ENCODE peak calls at places on chromosomes 5 and 9, in five cellular contexts. One of them, this sample, is unnamed.

GRCh38 chr5:69030663-69031062 is 63.2 kb upstream of the SLC30A5 start:
- DNase-seq in PC-9: no peak
- DNase-seq in HFFc6: no peak
- DNase-seq in foreskin fibroblast: no peak
- DNase-seq in fibroblast of lung: no peak
- DNase-seq in this sample: no peak

GRCh38 chr5:55903121-55903701 is 52.1 kb downstream of the IL31RA start:
- DNase-seq in fibroblast of lung: peak; percentile 70
- DNase-seq in HFFc6: no peak
- DNase-seq in PC-9: no peak
- DNase-seq in foreskin fibroblast: no peak
- DNase-seq in this sample: no peak

GRCh38 chr5:98258939-98259338 is 514.5 kb upstream of the RGMB start:
- DNase-seq in HFFc6: no peak
- DNase-seq in foreskin fibroblast: no peak
- DNase-seq in PC-9: no peak
- DNase-seq in fibroblast of lung: no peak
- DNase-seq in this sample: no peak

GRCh38 chr5:120093178-120093577 is 370.9 kb upstream of the PRR16 start:
- DNase-seq in fibroblast of lung: no peak
- DNase-seq in foreskin fibroblast: no peak
- DNase-seq in HFFc6: no peak
- DNase-seq in PC-9: no peak
- DNase-seq in this sample: no peak

GRCh38 chr5:9557696-9558095 is 11.8 kb upstream of the SEMA5A start:
- DNase-seq in fibroblast of lung: peak; percentile 82
- DNase-seq in foreskin fibroblast: peak; percentile 24
- DNase-seq in PC-9: no peak
- DNase-seq in HFFc6: peak; percentile 48
- DNase-seq in this sample: no peak

GRCh38 chr5:68224561-68225187 is 9.1 kb downstream of the PIK3R1 start:
- DNase-seq in PC-9: no peak
- DNase-seq in fibroblast of lung: peak; percentile 78
- DNase-seq in foreskin fibroblast: peak; percentile 37
- DNase-seq in HFFc6: peak; percentile 46
- DNase-seq in this sample: no peak

GRCh38 chr9:85268024-85268610 is 473.6 kb downstream of the AGTPBP1 start:
- DNase-seq in fibroblast of lung: no peak
- DNase-seq in foreskin fibroblast: no peak
- DNase-seq in PC-9: no peak
- DNase-seq in HFFc6: no peak
- DNase-seq in this sample: no peak

GRCh38 chr5:14741131-14741530 is 76.6 kb downstream of the OTULIN start:
- DNase-seq in PC-9: no peak
- DNase-seq in HFFc6: no peak
- DNase-seq in foreskin fibroblast: peak; percentile 80
- DNase-seq in fibroblast of lung: no peak
- DNase-seq in this sample: no peak

GRCh38 chr5:4199461-4199860 is 603.8 kb downstream of the IRX1 start:
- DNase-seq in HFFc6: no peak
- DNase-seq in PC-9: no peak
- DNase-seq in foreskin fibroblast: no peak
- DNase-seq in fibroblast of lung: no peak
- DNase-seq in this sample: no peak

GRCh38 chr9:89497978-89498844 is at the start of gene SEMA4D:
- DNase-seq in HFFc6: no peak
- DNase-seq in foreskin fibroblast: peak; percentile 2
- DNase-seq in PC-9: peak; percentile 71
- DNase-seq in fibroblast of lung: peak; percentile 36
- DNase-seq in this sample: peak; percentile 59

GRCh38 chr5:73284196-73284795 is 111.3 kb downstream of the TMEM174 start:
- DNase-seq in foreskin fibroblast: no peak
- DNase-seq in fibroblast of lung: no peak
- DNase-seq in PC-9: no peak
- DNase-seq in HFFc6: no peak
- DNase-seq in this sample: no peak

GRCh38 chr5:119313876-119314605 is 41.8 kb upstream of the TNFAIP8 start:
- DNase-seq in foreskin fibroblast: no peak
- DNase-seq in PC-9: no peak
- DNase-seq in fibroblast of lung: no peak
- DNase-seq in HFFc6: no peak
- DNase-seq in this sample: no peak

GRCh38 chr5:119400248-119400647 is 44.4 kb downstream of the TNFAIP8 start:
- DNase-seq in foreskin fibroblast: no peak
- DNase-seq in PC-9: no peak
- DNase-seq in fibroblast of lung: peak; percentile 76
- DNase-seq in HFFc6: peak; percentile 30
- DNase-seq in this sample: no peak

GRCh38 chr5:132067451-132067850 is 6.1 kb upstream of the CSF2 start:
- DNase-seq in HFFc6: no peak
- DNase-seq in fibroblast of lung: no peak
- DNase-seq in PC-9: no peak
- DNase-seq in foreskin fibroblast: no peak
- DNase-seq in this sample: no peak

GRCh38 chr9:127277099-127277498 is 12.5 kb downstream of the GARNL3 start:
- DNase-seq in foreskin fibroblast: no peak
- DNase-seq in PC-9: no peak
- DNase-seq in HFFc6: no peak
- DNase-seq in fibroblast of lung: no peak
- DNase-seq in this sample: no peak

GRCh38 chr5:116135344-116135743 is 50.5 kb downstream of the COMMD10 start:
- DNase-seq in HFFc6: no peak
- DNase-seq in foreskin fibroblast: no peak
- DNase-seq in PC-9: no peak
- DNase-seq in fibroblast of lung: no peak
- DNase-seq in this sample: no peak

GRCh38 chr9:38526571-38526970 is 93.8 kb downstream of the ANKRD18A start:
- DNase-seq in HFFc6: no peak
- DNase-seq in foreskin fibroblast: no peak
- DNase-seq in PC-9: no peak
- DNase-seq in fibroblast of lung: no peak
- DNase-seq in this sample: no peak

GRCh38 chr5:154801083-154801482 is 45.9 kb downstream of the LARP1 start:
- DNase-seq in fibroblast of lung: peak; percentile 63
- DNase-seq in PC-9: no peak
- DNase-seq in foreskin fibroblast: peak; percentile 55
- DNase-seq in HFFc6: peak; percentile 45
- DNase-seq in this sample: no peak

GRCh38 chr9:26510137-26510536 is 382.5 kb downstream of the CAAP1 start:
- DNase-seq in HFFc6: no peak
- DNase-seq in PC-9: no peak
- DNase-seq in fibroblast of lung: no peak
- DNase-seq in foreskin fibroblast: no peak
- DNase-seq in this sample: no peak

GRCh38 chr5:891117-891836 is 1.3 kb downstream of the BRD9 start:
- DNase-seq in PC-9: no peak
- DNase-seq in fibroblast of lung: peak; percentile 8
- DNase-seq in foreskin fibroblast: no peak
- DNase-seq in HFFc6: no peak
- DNase-seq in this sample: no peak

GRCh38 chr5:135191084-135191826 is 157.2 kb upstream of the PITX1 start:
- DNase-seq in PC-9: peak; percentile 86
- DNase-seq in foreskin fibroblast: peak; percentile 53
- DNase-seq in HFFc6: peak; percentile 54
- DNase-seq in fibroblast of lung: peak; percentile 72
- DNase-seq in this sample: peak; percentile 79

GRCh38 chr5:42951847-42952411 is 88.2 kb downstream of the ANXA2R start:
- DNase-seq in PC-9: peak; percentile 51
- DNase-seq in foreskin fibroblast: no peak
- DNase-seq in fibroblast of lung: peak; percentile 64
- DNase-seq in HFFc6: no peak
- DNase-seq in this sample: no peak

DNA sequence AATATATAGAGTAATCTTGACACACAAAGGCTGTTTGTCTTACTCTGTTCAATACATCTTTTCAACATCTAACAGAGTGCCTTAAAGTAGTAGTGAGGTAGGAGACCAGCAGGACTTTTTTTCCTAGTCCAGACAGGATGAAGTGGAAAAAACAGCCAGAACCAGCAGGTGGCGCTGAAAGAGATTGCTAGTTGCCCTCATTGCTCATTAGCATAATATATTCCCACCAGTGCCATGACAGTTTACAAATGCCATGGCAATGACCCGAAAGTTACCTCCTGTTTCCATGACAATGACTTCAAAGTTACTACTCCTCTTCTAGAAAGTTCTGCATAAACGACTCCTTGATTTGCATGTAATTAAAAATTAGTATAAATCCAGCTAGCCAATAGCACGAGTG is 387.4 kb downstream of the ACTL7B start:
- DNase-seq in foreskin fibroblast: peak; percentile 39
- DNase-seq in fibroblast of lung: peak; percentile 20
- DNase-seq in HFFc6: peak; percentile 56
- DNase-seq in PC-9: peak; percentile 30
- DNase-seq in this sample: no peak
- TF ChIP-seq CTCF in foreskin fibroblast: peak; percentile 38
- TF ChIP-seq CTCF in fibroblast of lung: peak; percentile 29
- TF ChIP-seq CTCF in HFFc6: peak; percentile 83
- TF ChIP-seq CTCF in PC-9: peak; percentile 64
- TF ChIP-seq CTCF in this sample: peak; percentile 15

GRCh38 chr5:31664566-31664965 is 25.6 kb downstream of the PDZD2 start:
- DNase-seq in HFFc6: peak; percentile 17
- DNase-seq in fibroblast of lung: peak; percentile 67
- DNase-seq in PC-9: peak; percentile 25
- DNase-seq in foreskin fibroblast: no peak
- DNase-seq in this sample: no peak
- TF ChIP-seq CTCF in HFFc6: peak; percentile 59
- TF ChIP-seq CTCF in fibroblast of lung: no peak
- TF ChIP-seq CTCF in PC-9: peak; percentile 46
- TF ChIP-seq CTCF in foreskin fibroblast: no peak
- TF ChIP-seq CTCF in this sample: no peak

GRCh38 chr9:131203438-131204219 is 72.7 kb downstream of the FAM78A start:
- DNase-seq in PC-9: no peak
- DNase-seq in HFFc6: no peak
- DNase-seq in foreskin fibroblast: no peak
- DNase-seq in fibroblast of lung: no peak
- DNase-seq in this sample: no peak
- TF ChIP-seq CTCF in PC-9: no peak
- TF ChIP-seq CTCF in HFFc6: peak; percentile 46
- TF ChIP-seq CTCF in foreskin fibroblast: peak; percentile 38
- TF ChIP-seq CTCF in fibroblast of lung: no peak
- TF ChIP-seq CTCF in this sample: no peak

GRCh38 chr9:135869916-135870315 is 37.4 kb downstream of the CAMSAP1 start:
- DNase-seq in fibroblast of lung: no peak
- DNase-seq in foreskin fibroblast: no peak
- DNase-seq in PC-9: no peak
- DNase-seq in HFFc6: no peak
- DNase-seq in this sample: no peak

GRCh38 chr9:135865531-135865930 is 41.8 kb downstream of the CAMSAP1 start:
- DNase-seq in HFFc6: no peak
- DNase-seq in PC-9: no peak
- DNase-seq in foreskin fibroblast: peak; percentile 45
- DNase-seq in fibroblast of lung: peak; percentile 66
- DNase-seq in this sample: no peak

GRCh38 chr9:135858491-135859185 is 48.7 kb downstream of the CAMSAP1 start:
- DNase-seq in foreskin fibroblast: peak; percentile 29
- DNase-seq in fibroblast of lung: peak; percentile 34
- DNase-seq in PC-9: no peak
- DNase-seq in HFFc6: no peak
- DNase-seq in this sample: no peak

GRCh38 chr9:135862781-135863180 is 44.6 kb downstream of the CAMSAP1 start:
- DNase-seq in foreskin fibroblast: no peak
- DNase-seq in fibroblast of lung: no peak
- DNase-seq in PC-9: no peak
- DNase-seq in HFFc6: no peak
- DNase-seq in this sample: no peak

GRCh38 chr9:135864447-135865049 is 42.8 kb downstream of the CAMSAP1 start:
- DNase-seq in HFFc6: peak; percentile 21
- DNase-seq in PC-9: peak; percentile 44
- DNase-seq in fibroblast of lung: peak; percentile 29
- DNase-seq in foreskin fibroblast: peak; percentile 35
- DNase-seq in this sample: peak; percentile 80
- TF ChIP-seq CTCF in HFFc6: peak; percentile 95
- TF ChIP-seq CTCF in PC-9: peak; percentile 66
- TF ChIP-seq CTCF in fibroblast of lung: peak; percentile 88
- TF ChIP-seq CTCF in foreskin fibroblast: peak; percentile 96
- TF ChIP-seq CTCF in this sample: peak; percentile 89

This sample was measured in mesothelial cell of epicardium.